ENCODE peak calls at places on chromosomes 2 and 18, in seven cellular contexts. S is BJ, V is GM06990, D is tibial artery, O is psoas muscle, Q is A549, J is lower leg skin. Z is an unnamed sample.

GRCh38 chr2:20611844-20612356 is 39.0 kb downstream of the HS1BP3 start:
- DNase-seq in S (no peak), V (no peak), O (peak), Q (no peak), D (no peak), J (no peak), Z (no peak)

GRCh38 chr2:123993728-123994323 is 31.3 kb upstream of the CNTNAP5 start:
- DNase-seq in J (no peak), S (no peak), O (no peak), D (no peak), Q (peak), V (no peak), Z (no peak)

GRCh38 chr2:226649871-226650660 is 149.6 kb downstream of the IRS1 start:
- DNase-seq in V (peak), S (peak), D (peak), O (peak), J (peak), Q (peak), Z (peak)

GRCh38 chr2:88234760-88235159 is 64.6 kb downstream of the THNSL2 start:
- DNase-seq in S (no peak), Q (no peak), O (no peak), V (no peak), J (no peak), D (no peak), Z (no peak)

GRCh38 chr18:79524181-79525078 is 128.7 kb downstream of the NFATC1 start:
- DNase-seq in V (peak), J (peak), D (peak), S (no peak), O (no peak), Q (no peak), Z (peak)

GRCh38 chr18:36511791-36512352 is 214.4 kb downstream of the FHOD3 start:
- DNase-seq in V (no peak), O (no peak), J (no peak), Q (no peak), D (no peak), S (no peak), Z (no peak)

GRCh38 chr18:36073676-36074075 is 6.3 kb upstream of the RPRD1A start:
- DNase-seq in J (no peak), D (no peak), Q (no peak), O (no peak), V (no peak), S (no peak), Z (no peak)

GRCh38 chr2:138029238-138029637 is 65.0 kb downstream of the HNMT start:
- DNase-seq in O (no peak), V (no peak), J (no peak), Q (no peak), S (no peak), D (peak), Z (no peak)

GRCh38 chr2:241950878-241951331 is 81.4 kb downstream of the RTP5 start:
- DNase-seq in Q (peak), O (peak), D (peak), V (peak), S (no peak), J (peak), Z (no peak)

GRCh38 chr18:79924814-79925655 is 26.4 kb downstream of the SLC66A2 start:
- DNase-seq in V (no peak), Q (no peak), D (peak), S (no peak), J (peak), O (peak), Z (no peak)

GRCh38 chr18:59079264-59079972 is 60.3 kb upstream of the SEC11C start:
- DNase-seq in Q (no peak), D (no peak), O (no peak), V (no peak), S (no peak), J (no peak), Z (no peak)

GRCh38 chr18:5943514-5943913 is 48.2 kb upstream of the TMEM200C start:
- DNase-seq in Q (no peak), J (no peak), O (no peak), D (no peak), S (no peak), V (no peak), Z (no peak)

GRCh38 chr18:28995319-28995718 is 818.4 kb upstream of the CDH2 start:
- DNase-seq in S (no peak), V (no peak), J (no peak), O (no peak), Q (no peak), D (no peak), Z (no peak)

GRCh38 chr2:99198103-99198841 is 17.3 kb downstream of the MRPL30 start:
- DNase-seq in O (no peak), S (no peak), D (no peak), J (no peak), V (no peak), Q (no peak), Z (no peak)

GRCh38 chr2:56009758-56010534 is 86.4 kb upstream of the EFEMP1 start:
- DNase-seq in J (no peak), O (no peak), V (no peak), Q (peak), D (no peak), S (no peak), Z (no peak)

GRCh38 chr2:178949584-178949983 is 100.4 kb downstream of the CCDC141 start:
- DNase-seq in S (no peak), D (no peak), V (no peak), O (no peak), J (no peak), Q (no peak), Z (no peak)

GRCh38 chr2:10785260-10785659 is 27.3 kb downstream of the PDIA6 start:
- DNase-seq in J (no peak), V (no peak), S (no peak), O (no peak), D (no peak), Q (no peak), Z (no peak)

GRCh38 chr2:10787176-10787968 is 25.2 kb downstream of the PDIA6 start:
- DNase-seq in V (no peak), Q (peak), O (no peak), J (no peak), S (no peak), D (no peak), Z (no peak)

GRCh38 chr2:10784719-10785118 is 27.9 kb downstream of the PDIA6 start:
- DNase-seq in O (no peak), Q (no peak), J (peak), S (no peak), D (no peak), V (no peak), Z (no peak)

GRCh38 chr2:10788855-10789254 is 23.7 kb downstream of the PDIA6 start:
- DNase-seq in V (no peak), Q (no peak), J (peak), O (no peak), D (no peak), S (no peak), Z (no peak)

DNA sequence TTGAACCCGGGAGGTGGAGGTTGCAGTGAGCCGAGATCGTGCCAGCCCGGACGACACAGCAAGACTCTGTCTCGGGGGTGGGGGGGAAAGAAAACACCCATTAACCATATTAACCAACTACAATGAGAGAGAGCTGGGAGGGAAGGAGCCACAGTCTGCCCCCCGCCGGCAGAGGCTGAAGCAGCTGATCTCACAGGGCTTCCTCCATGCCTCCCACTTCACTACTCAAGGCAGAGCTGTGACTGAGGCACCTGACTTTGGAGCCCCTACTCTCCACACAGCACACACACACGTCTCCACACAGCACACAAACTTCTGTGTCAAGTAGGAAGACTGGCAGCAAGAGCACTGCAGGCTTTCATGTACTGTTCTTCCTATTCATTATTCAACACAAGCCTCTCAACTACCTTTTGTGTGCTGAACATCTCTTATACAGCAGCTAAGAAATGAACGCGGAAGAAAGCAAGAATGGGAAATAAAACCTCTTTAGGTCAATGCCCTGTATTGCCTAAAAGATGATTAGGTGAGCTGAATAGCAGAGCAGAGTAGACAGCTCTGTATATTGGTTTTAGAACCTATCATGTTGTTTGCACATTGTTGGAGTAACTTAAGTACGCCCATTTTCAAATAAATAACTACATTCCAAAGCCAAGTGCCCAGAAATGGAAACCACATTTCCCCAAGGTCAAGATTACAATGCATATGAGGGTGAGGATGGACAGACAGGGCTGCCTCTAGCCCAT is 26.2 kb downstream of the PDIA6 start:
- DNase-seq in J (no peak), D (no peak), O (no peak), S (no peak), V (no peak), Q (no peak), Z (no peak)
- TF ChIP-seq CTCF in J (no peak), D (no peak), O (no peak), S (no peak), V (no peak), Q (no peak), Z (no peak)

GRCh38 chr18:62614499-62614898 is 91.7 kb downstream of the ZCCHC2 start:
- DNase-seq in S (no peak), O (no peak), J (peak), V (no peak), D (no peak), Q (no peak), Z (no peak)

GRCh38 chr18:62618735-62619134 is 95.9 kb downstream of the ZCCHC2 start:
- DNase-seq in J (no peak), Q (no peak), V (no peak), S (no peak), O (no peak), D (no peak), Z (no peak)

GRCh38 chr18:62617793-62618591 is 95.2 kb downstream of the ZCCHC2 start:
- DNase-seq in V (no peak), S (no peak), O (no peak), J (peak), D (peak), Q (no peak), Z (no peak)

GRCh38 chr18:62612721-62613120 is 89.9 kb downstream of the ZCCHC2 start:
- DNase-seq in D (no peak), J (peak), S (no peak), Q (no peak), O (no peak), V (no peak), Z (no peak)

GRCh38 chr18:62616331-62616805 is 93.5 kb downstream of the ZCCHC2 start:
- DNase-seq in S (peak), Q (no peak), V (no peak), O (no peak), D (no peak), J (peak), Z (no peak)
- H3K4me3 ChIP-seq in S (no peak), Q (no peak), V (no peak), O (no peak), D (no peak), J (no peak), Z (no peak)

DNA sequence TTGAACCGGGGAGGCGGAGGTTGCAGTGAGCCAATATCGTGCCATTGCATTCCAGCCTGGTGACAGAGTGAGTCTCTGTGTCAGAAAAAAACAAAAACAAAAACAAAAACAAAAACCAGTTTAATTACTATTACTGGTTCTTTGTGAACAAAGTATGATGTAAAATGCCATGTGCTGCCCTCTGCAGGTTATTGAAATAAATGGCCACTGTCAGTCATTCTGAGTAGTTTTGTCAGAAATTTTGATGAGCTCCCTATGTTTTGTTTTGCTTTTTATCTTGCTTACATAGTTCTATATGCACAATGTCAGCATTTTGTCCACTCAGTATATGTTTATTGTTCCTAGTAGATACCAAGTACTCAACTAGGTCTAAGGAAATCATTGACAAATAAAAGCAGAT is 423.6 kb upstream of the CHST9 start:
- DNase-seq in O (no peak), V (no peak), Q (no peak), D (no peak), J (no peak), S (no peak), Z (no peak)
- TF ChIP-seq CTCF in O (peak), V (peak), Q (peak), D (no peak), J (no peak), S (peak), Z (no peak)

GRCh38 chr2:149038442-149039212 is at the start of gene LYPD6B:
- DNase-seq in V (peak), Q (no peak), O (no peak), D (no peak), S (no peak), J (peak), Z (no peak)

GRCh38 chr2:149036507-149037293 is 1.8 kb upstream of the LYPD6B start:
- DNase-seq in O (no peak), J (peak), Q (no peak), V (no peak), D (no peak), S (no peak), Z (no peak)

GRCh38 chr2:149040451-149040850 is 2.0 kb downstream of the LYPD6B start:
- DNase-seq in S (no peak), J (peak), O (no peak), V (peak), Q (peak), D (no peak), Z (no peak)

GRCh38 chr2:149039213-149039724 is 770 bp downstream of the LYPD6B start:
- DNase-seq in J (peak), S (no peak), Q (no peak), D (no peak), O (no peak), V (no peak), Z (no peak)

DNA sequence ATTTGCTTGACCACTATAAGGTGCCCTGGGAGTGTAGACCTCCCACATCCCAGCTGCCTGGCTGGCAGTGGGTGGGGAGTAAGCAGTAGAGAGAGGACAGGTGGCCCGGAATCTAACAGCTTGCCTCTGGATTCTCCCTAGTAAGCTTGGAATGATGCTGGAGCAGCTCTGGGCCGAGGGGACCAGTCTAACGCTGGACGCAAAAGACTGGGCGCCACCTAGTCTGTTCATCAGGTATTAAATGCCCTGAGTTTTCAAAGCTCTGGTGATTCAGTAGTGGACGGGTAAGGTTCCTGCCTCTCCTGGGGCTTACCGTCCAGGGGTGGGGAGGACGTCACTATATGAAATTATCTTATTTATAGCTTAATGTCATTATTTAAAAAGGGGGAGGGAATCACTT is 648 bp upstream of the LYPD6B start:
- DNase-seq in D (no peak), Q (no peak), J (peak), S (no peak), V (no peak), O (no peak), Z (no peak)
- H3K4me3 ChIP-seq in D (no peak), Q (peak), J (no peak), S (no peak), V (peak), O (no peak), Z (no peak)

GRCh38 chr2:27123302-27124150 is at the start of gene ABHD1:
- DNase-seq in O (peak), V (peak), Q (peak), J (peak), D (peak), S (no peak), Z (no peak)
- TF ChIP-seq CTCF in O (no peak), V (peak), Q (no peak), J (no peak), D (no peak), S (no peak), Z (no peak)

GRCh38 chr18:23247896-23248295 is 112.6 kb downstream of the CABLES1 start:
- DNase-seq in J (no peak), S (no peak), V (no peak), D (no peak), O (no peak), Q (no peak), Z (no peak)

GRCh38 chr18:23243178-23243577 is 107.9 kb downstream of the CABLES1 start:
- DNase-seq in O (no peak), S (no peak), D (no peak), V (no peak), J (no peak), Q (no peak), Z (no peak)

GRCh38 chr18:23244431-23244830 is 109.1 kb downstream of the CABLES1 start:
- DNase-seq in D (no peak), J (no peak), V (no peak), O (no peak), S (no peak), Q (no peak), Z (no peak)

GRCh38 chr18:23247363-23247762 is 112.1 kb downstream of the CABLES1 start:
- DNase-seq in D (no peak), V (no peak), J (no peak), O (no peak), Q (no peak), S (no peak), Z (no peak)

GRCh38 chr18:23245461-23245860 is 110.2 kb downstream of the CABLES1 start:
- DNase-seq in V (no peak), S (no peak), J (no peak), D (no peak), Q (no peak), O (no peak), Z (no peak)
- H3K4me3 ChIP-seq in V (no peak), S (no peak), J (no peak), D (no peak), Q (no peak), O (no peak), Z (no peak)

GRCh38 chr2:158045362-158045761 is 56.3 kb upstream of the UPP2 start:
- DNase-seq in V (no peak), J (no peak), Q (peak), S (no peak), D (no peak), O (no peak), Z (no peak)
- TF ChIP-seq CTCF in V (peak), J (no peak), Q (peak), S (peak), D (no peak), O (no peak), Z (no peak)

GRCh38 chr2:191555092-191555742 is 122.7 kb upstream of the NABP1 start:
- DNase-seq in Q (peak), O (peak), J (peak), D (peak), V (no peak), S (no peak), Z (no peak)
- H3K4me3 ChIP-seq in Q (no peak), O (no peak), J (no peak), D (no peak), V (no peak), S (no peak), Z (no peak)

GRCh38 chr2:196249860-196250259 is 78.5 kb upstream of the STK17B start:
- DNase-seq in J (no peak), D (no peak), Q (no peak), V (no peak), S (no peak), O (no peak), Z (no peak)
- TF ChIP-seq CTCF in J (no peak), D (no peak), Q (no peak), V (no peak), S (no peak), O (no peak), Z (no peak)

GRCh38 chr2:105104208-105104731 is 66.4 kb downstream of the MRPS9 start:
- DNase-seq in D (no peak), Q (no peak), O (no peak), V (no peak), J (no peak), S (peak), Z (no peak)

GRCh38 chr2:105100064-105100840 is 62.4 kb downstream of the MRPS9 start:
- DNase-seq in D (no peak), S (no peak), Q (no peak), J (no peak), O (no peak), V (no peak), Z (no peak)

GRCh38 chr2:105103481-105103880 is 65.6 kb downstream of the MRPS9 start:
- DNase-seq in O (no peak), S (no peak), J (no peak), Q (no peak), D (no peak), V (no peak), Z (no peak)

GRCh38 chr2:105102001-105102400 is 64.1 kb downstream of the MRPS9 start:
- DNase-seq in D (no peak), O (no peak), S (no peak), Q (no peak), J (no peak), V (no peak), Z (no peak)

GRCh38 chr2:105102963-105103421 is 65.1 kb downstream of the MRPS9 start:
- DNase-seq in S (peak), D (no peak), J (no peak), Q (peak), O (no peak), V (no peak), Z (no peak)
- H3K4me3 ChIP-seq in S (no peak), D (no peak), J (no peak), Q (no peak), O (no peak), V (no peak), Z (no peak)